ENCODE peak calls at places on chromosomes 11 and 22, in four cellular contexts. F is Peyer's patch, H is IMR-90, N is suprapubic skin. T is an unnamed sample. For H3K4me1, the result is how much of the 10 kb centered on the place peaks cover.

GRCh38 chr11:119551726-119552510 is 128.9 kb upstream of the THY1 start:
- DNase-seq in H (no peak), N (no peak), F (peak), T (no peak)

GRCh38 chr22:24407884-24408283 is 19.5 kb upstream of the ADORA2A start:
- DNase-seq in H (no peak), F (no peak), N (no peak), T (no peak)

GRCh38 chr11:112212710-112213109 is 13.5 kb upstream of the PTS start:
- DNase-seq in H (no peak), F (no peak), N (no peak), T (no peak)

GRCh38 chr11:135069043-135069442 is 657.0 kb upstream of the B3GAT1 start:
- DNase-seq in F (no peak), N (no peak), H (no peak), T (no peak)

GRCh38 chr11:24560324-24560723 is 63.5 kb downstream of the LUZP2 start:
- DNase-seq in N (no peak), F (no peak), H (no peak), T (no peak)

GRCh38 chr22:43293259-43293658 is 49.9 kb downstream of the SCUBE1 start:
- DNase-seq in N (peak), H (no peak), F (peak), T (no peak)

GRCh38 chr22:35230839-35231584 is 26.3 kb upstream of the HMGXB4 start:
- DNase-seq in N (no peak), F (no peak), H (no peak), T (no peak)

GRCh38 chr11:112886707-112887370 is 74.4 kb upstream of the NCAM1 start:
- DNase-seq in N (no peak), F (no peak), H (no peak), T (no peak)

GRCh38 chr22:36331912-36332622 is 55.7 kb downstream of the MYH9 start:
- DNase-seq in F (peak), H (peak), N (no peak), T (peak)

GRCh38 chr22:45889539-45890350 is 87.2 kb downstream of the WNT7B start:
- DNase-seq in N (no peak), F (no peak), H (peak), T (peak)

GRCh38 chr11:73157141-73158010 is 15.3 kb upstream of the FCHSD2 start:
- DNase-seq in H (peak), N (no peak), F (peak), T (no peak)

GRCh38 chr11:63620928-63621539 is 6.8 kb upstream of the PLAAT3 start:
- DNase-seq in F (no peak), H (no peak), N (no peak), T (no peak)

GRCh38 chr11:9448576-9449352 is 12.0 kb upstream of the ZNF143 start:
- DNase-seq in N (no peak), F (no peak), H (no peak), T (no peak)

GRCh38 chr11:7657306-7658025 is 15.8 kb downstream of the CYB5R2 start:
- DNase-seq in F (peak), N (no peak), H (peak), T (peak)

GRCh38 chr11:71488086-71488967 is 35.3 kb downstream of the NADSYN1 start:
- DNase-seq in H (peak), N (no peak), F (peak), T (no peak)

GRCh38 chr11:24496371-24496727 is 504 bp upstream of the LUZP2 start:
- DNase-seq in F (no peak), N (no peak), H (peak), T (no peak)

GRCh38 chr11:117259417-117259816 is 26.9 kb downstream of the RNF214 start:
- DNase-seq in N (no peak), F (no peak), H (peak), T (no peak)

GRCh38 chr22:44335903-44336803 is 23.4 kb upstream of the SHISAL1 start:
- DNase-seq in N (no peak), F (no peak), H (no peak), T (no peak)

GRCh38 chr11:6876325-6876724 is at the start of gene OR10A4:
- DNase-seq in H (no peak), F (no peak), N (no peak), T (no peak)

GRCh38 chr11:60378359-60378758 is at the start of gene MS4A7:
- DNase-seq in F (peak), N (no peak), H (no peak), T (peak)

GRCh38 chr11:77071077-77071476 is 4.3 kb downstream of the CAPN5 start:
- DNase-seq in N (peak), H (no peak), F (peak), T (no peak)

GRCh38 chr11:34345012-34345804 is 12.6 kb downstream of the ABTB2 start:
- DNase-seq in F (peak), H (peak), N (no peak), T (no peak)

GRCh38 chr11:65182258-65183170 is 786 bp downstream of the CAPN1 start:
- DNase-seq in N (no peak), H (no peak), F (peak), T (peak)

GRCh38 chr11:117519170-117519569 is 191.5 kb downstream of the CEP164 start:
- DNase-seq in H (no peak), F (peak), N (no peak), T (no peak)

GRCh38 chr11:6411594-6412031 is 7.3 kb downstream of the APBB1 start:
- DNase-seq in H (no peak), N (no peak), F (peak), T (no peak)

GRCh38 chr11:95508219-95508880 is 277.3 kb upstream of the SESN3 start:
- DNase-seq in N (no peak), H (no peak), F (no peak), T (no peak)

DNA sequence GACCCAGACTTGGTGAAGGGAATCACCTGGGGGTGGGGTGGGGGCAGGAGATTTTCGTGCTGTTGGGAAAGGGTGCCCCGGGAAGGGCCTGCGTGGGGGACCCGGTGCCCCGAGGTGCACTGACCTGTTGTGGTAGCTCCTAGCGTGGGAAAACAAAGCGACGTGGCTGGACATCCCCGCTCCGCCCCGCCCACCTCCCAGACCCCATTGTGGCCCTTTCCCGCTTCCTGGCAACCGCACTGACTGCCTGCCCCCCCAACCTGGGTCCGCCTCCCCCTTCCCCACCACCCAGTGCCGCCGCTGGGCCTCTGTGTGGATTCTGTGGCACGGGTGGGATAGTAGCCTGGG is 2.5 kb upstream of the TYMP start:
- DNase-seq in F (no peak), H (no peak), N (no peak), T (no peak)
- TF ChIP-seq POLR2A in F (no peak), H (no peak), N (no peak), T (no peak)

GRCh38 chr11:120869516-120870011 is 154.3 kb upstream of the TBCEL start:
- DNase-seq in H (no peak), F (no peak), N (no peak), T (no peak)
- H3K4me1 ChIP-seq in H (under half), F (under half), N (under half), T (under half)

GRCh38 chr22:20256562-20257473 is 11.3 kb downstream of the RTN4R start:
- DNase-seq in H (no peak), F (no peak), N (no peak), T (no peak)

GRCh38 chr22:20259336-20259705 is 8.8 kb downstream of the RTN4R start:
- DNase-seq in H (no peak), F (no peak), N (no peak), T (no peak)

GRCh38 chr22:20260071-20260722 is 7.9 kb downstream of the RTN4R start:
- DNase-seq in F (no peak), N (no peak), H (no peak), T (no peak)

GRCh38 chr22:20257474-20258299 is 10.4 kb downstream of the RTN4R start:
- DNase-seq in N (no peak), H (no peak), F (no peak), T (no peak)

GRCh38 chr22:20258584-20259335 is 9.4 kb downstream of the RTN4R start:
- DNase-seq in N (no peak), H (no peak), F (no peak), T (no peak)
- TF ChIP-seq CTCF in N (no peak), H (peak), F (no peak), T (no peak)

DNA sequence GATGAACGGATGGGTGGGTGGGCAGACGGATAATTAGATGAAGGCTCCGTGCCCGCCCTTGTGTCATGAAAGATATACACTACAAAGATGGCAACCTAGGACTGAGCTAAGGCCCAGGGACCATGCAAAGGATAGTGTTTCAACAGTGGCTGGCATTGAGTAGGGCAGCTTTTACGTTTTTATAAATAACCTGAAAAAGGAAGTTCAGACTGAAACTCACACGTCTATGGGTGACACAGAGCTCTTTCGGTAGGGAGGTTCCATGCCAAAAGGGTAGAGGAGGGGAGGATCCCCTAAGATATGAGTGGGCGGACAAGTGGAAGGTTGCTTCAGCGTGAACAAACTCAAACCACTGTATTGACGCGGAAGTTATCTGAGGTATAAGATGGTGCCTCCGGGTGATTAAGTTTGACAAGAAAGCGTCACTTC is 90.5 kb downstream of the UBASH3B start:
- DNase-seq in H (no peak), F (peak), N (no peak), T (no peak)
- TF ChIP-seq POLR2A in H (no peak), F (no peak), N (no peak), T (no peak)

DNA sequence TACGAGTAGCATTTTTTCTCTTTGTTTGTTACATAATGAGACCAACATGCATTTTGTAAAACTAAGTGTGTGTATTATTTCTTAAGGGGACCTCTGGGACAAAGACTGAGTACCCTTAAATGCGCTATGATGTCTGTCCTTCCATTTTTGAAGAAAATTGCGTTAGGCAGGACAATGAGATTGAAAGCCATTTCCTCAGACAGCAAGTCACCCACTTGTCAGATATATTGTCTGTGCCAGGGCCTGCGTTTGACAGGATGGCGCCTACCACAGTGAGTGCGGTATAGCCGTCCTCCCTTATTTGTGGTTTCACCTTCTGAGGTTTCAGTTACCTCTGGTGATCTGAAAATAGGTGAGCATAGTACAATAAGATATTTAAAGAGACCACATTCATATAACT is 2.2 kb downstream of the AP2A2 start:
- DNase-seq in N (no peak), H (no peak), F (no peak), T (no peak)
- H3K4me1 ChIP-seq in N (half or more), H (under half), F (half or more), T (under half)

DNA sequence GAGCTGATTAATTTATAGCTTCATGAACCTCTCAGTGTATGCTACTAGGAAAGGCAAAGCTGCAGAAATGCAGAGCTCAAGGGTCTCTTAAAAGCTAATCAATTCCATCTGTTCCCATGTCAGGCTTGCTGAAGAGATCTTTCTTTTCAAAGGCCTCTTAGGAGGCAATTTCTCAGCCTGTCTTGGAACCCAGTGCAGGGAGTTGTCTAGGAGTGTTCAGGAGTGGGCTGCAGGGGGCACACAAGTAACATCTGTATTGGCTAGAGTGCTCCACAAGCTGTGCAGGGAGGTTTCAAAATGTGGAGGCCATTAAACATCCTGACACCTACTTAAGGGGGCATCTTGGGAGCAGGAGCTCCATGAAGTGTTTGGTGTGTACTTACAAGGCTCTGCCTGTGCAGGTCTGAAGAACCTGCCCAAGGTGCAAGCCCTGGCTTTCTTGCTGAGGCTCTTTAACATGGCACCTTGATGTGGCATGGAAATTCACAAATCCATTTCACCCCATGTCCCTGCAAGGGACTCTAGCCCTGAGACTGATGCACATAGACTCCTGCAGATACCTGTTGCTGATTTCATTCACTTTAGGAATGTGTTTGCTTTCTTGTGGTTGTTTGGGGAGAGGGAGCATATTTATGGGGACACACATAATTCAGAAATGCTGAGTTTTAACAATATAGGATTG is 134.7 kb downstream of the ME3 start:
- DNase-seq in H (no peak), F (no peak), N (no peak), T (no peak)
- TF ChIP-seq CTCF in H (peak), F (no peak), N (no peak), T (no peak)

DNA sequence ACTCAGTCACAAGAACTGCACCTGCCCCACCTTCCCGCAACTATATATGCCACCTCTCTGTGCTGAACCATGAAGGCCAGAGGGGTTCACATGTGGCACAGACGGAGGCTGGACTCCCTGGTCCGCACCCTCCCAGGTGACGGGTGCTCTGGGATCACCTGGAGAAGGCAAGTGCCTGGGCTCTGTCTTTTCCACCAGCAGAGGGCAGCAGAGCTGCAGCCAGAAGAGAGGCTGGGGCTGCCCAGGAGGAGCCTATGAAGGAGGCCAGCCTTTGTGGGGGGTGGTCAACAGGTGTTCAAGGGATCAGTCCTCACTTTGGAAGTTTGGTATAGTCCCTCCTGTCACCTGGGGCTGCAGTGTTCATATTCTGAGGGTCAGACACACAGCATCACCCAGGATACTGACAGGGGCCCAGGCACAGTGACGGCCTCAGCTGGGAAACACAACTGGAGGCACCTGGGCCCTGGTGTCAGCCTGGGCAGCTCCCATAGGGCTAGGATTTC is 39.2 kb upstream of the IGLL5 start:
- DNase-seq in N (no peak), F (peak), H (peak), T (peak)
- TF ChIP-seq POLR2A in N (no peak), F (no peak), H (no peak), T (no peak)

T was measured in thyroid gland.